ENCODE peak calls at places on chromosome 5, in four cellular contexts. T, Q, N and Y are unnamed samples.

GRCh38 chr5:15463231-15463630 is 36.7 kb upstream of the FBXL7 start:
- DNase-seq in T (peak), Q (no peak), N (no peak), Y (peak)

GRCh38 chr5:1652873-1653707 is 129.3 kb upstream of the LPCAT1 start:
- DNase-seq in T (no peak), Q (no peak), N (no peak), Y (peak)

GRCh38 chr5:148542812-148543211 is 111.5 kb downstream of the HTR4 start:
- DNase-seq in T (no peak), Q (no peak), N (no peak), Y (peak)

GRCh38 chr5:124102491-124102890 is 590.5 kb downstream of the CSNK1G3 start:
- DNase-seq in T (peak), Q (no peak), N (no peak), Y (peak)

GRCh38 chr5:127919006-127919796 is 164.4 kb upstream of the SLC12A2 start:
- DNase-seq in T (peak), Q (no peak), N (no peak), Y (no peak)

GRCh38 chr5:151740958-151741373 is 17.5 kb downstream of the ATOX1 start:
- DNase-seq in T (peak), Q (no peak), N (no peak), Y (peak)

GRCh38 chr5:54311178-54311811 is 922 bp upstream of the ARL15 start:
- DNase-seq in T (peak), Q (no peak), N (no peak), Y (peak)

GRCh38 chr5:152367554-152367953 is 37.5 kb downstream of the NMUR2 start:
- DNase-seq in T (no peak), Q (no peak), N (no peak), Y (no peak)

GRCh38 chr5:52655163-52655562 is 132.6 kb upstream of the ITGA1 start:
- DNase-seq in T (no peak), Q (no peak), N (no peak), Y (no peak)

GRCh38 chr5:154840435-154841272 is 9.7 kb downstream of the FAXDC2 start:
- DNase-seq in T (no peak), Q (no peak), N (no peak), Y (no peak)

GRCh38 chr5:83937837-83938236 is 217.2 kb upstream of the HAPLN1 start:
- DNase-seq in T (no peak), Q (no peak), N (no peak), Y (no peak)

GRCh38 chr5:1538741-1539392 is 15.1 kb upstream of the LPCAT1 start:
- DNase-seq in T (no peak), Q (no peak), N (no peak), Y (no peak)

GRCh38 chr5:151615431-151615830 is 24.3 kb upstream of the FAT2 start:
- DNase-seq in T (no peak), Q (no peak), N (no peak), Y (no peak)

GRCh38 chr5:90882448-90882847 is 323.9 kb downstream of the ADGRV1 start:
- DNase-seq in T (no peak), Q (no peak), N (no peak), Y (no peak)